ENCODE peak calls at places on chromosomes 1 and 21, in eight cellular contexts. T is left lung, D is upper lobe of right lung, Z is esophagus squamous epithelium, C is astrocyte of the spinal cord, K is HCT116, H is AG09319, S is RWPE1. F is an unnamed sample.

GRCh38 chr1:5811419-5811818 is 180.8 kb downstream of the NPHP4 start:
- DNase-seq in T (peak), D (peak), Z (no peak), C (no peak), K (no peak), H (no peak), S (no peak), F (no peak)

GRCh38 chr1:5986018-5986417 is 6.2 kb downstream of the NPHP4 start:
- DNase-seq in T (peak), D (peak), Z (no peak), C (no peak), K (no peak), H (no peak), S (no peak), F (no peak)

GRCh38 chr1:201346337-201346939 is 31.0 kb downstream of the TNNT2 start:
- DNase-seq in T (no peak), D (peak), Z (no peak), C (peak), K (peak), H (no peak), S (peak), F (no peak)

GRCh38 chr1:155207578-155208405 is at the start of gene THBS3:
- DNase-seq in T (no peak), D (no peak), Z (no peak), C (peak), K (no peak), H (no peak), S (no peak), F (no peak)

GRCh38 chr1:42002220-42002619 is 83.5 kb upstream of the HIVEP3 start:
- DNase-seq in T (no peak), D (no peak), Z (no peak), C (no peak), K (no peak), H (no peak), S (no peak), F (no peak)

GRCh38 chr1:70465911-70466310 is 54.8 kb downstream of the CTH start:
- DNase-seq in T (no peak), D (no peak), Z (no peak), C (no peak), K (no peak), H (no peak), S (no peak), F (no peak)

GRCh38 chr1:33612877-33613487 is 140.5 kb downstream of the ZSCAN20 start:
- DNase-seq in T (no peak), D (no peak), Z (no peak), C (peak), K (peak), H (peak), S (peak), F (no peak)

GRCh38 chr1:169106095-169106920 is at the start of gene ATP1B1:
- DNase-seq in T (peak), D (peak), Z (peak), C (peak), K (peak), H (peak), S (peak), F (no peak)

GRCh38 chr1:36651176-36651910 is 168.6 kb upstream of the CSF3R start:
- DNase-seq in T (no peak), D (no peak), Z (no peak), C (no peak), K (no peak), H (no peak), S (no peak), F (no peak)

GRCh38 chr1:7265771-7266371 is 480.6 kb downstream of the CAMTA1 start:
- DNase-seq in T (no peak), D (no peak), Z (no peak), C (peak), K (peak), H (peak), S (peak), F (no peak)

GRCh38 chr1:201652180-201652579 is 113.3 kb downstream of the NAV1 start:
- DNase-seq in T (no peak), D (no peak), Z (no peak), C (no peak), K (no peak), H (no peak), S (no peak), F (no peak)

GRCh38 chr1:178659789-178660208 is 65.2 kb upstream of the RALGPS2 start:
- DNase-seq in T (no peak), D (no peak), Z (no peak), C (no peak), K (no peak), H (no peak), S (no peak), F (no peak)

GRCh38 chr1:215719569-215719968 is 152.5 kb downstream of the KCTD3 start:
- DNase-seq in T (no peak), D (no peak), Z (no peak), C (no peak), K (no peak), H (no peak), S (peak), F (no peak)

GRCh38 chr1:226384717-226385116 is 23.2 kb downstream of the PARP1 start:
- DNase-seq in T (no peak), D (no peak), Z (no peak), C (no peak), K (no peak), H (no peak), S (no peak), F (no peak)

GRCh38 chr21:23014021-23014420 is 2015.8 kb downstream of the NCAM2 start:
- DNase-seq in T (no peak), D (no peak), Z (no peak), C (no peak), K (no peak), H (no peak), S (no peak), F (no peak)

GRCh38 chr1:98797506-98797905 is 136.0 kb downstream of the SNX7 start:
- DNase-seq in T (no peak), D (no peak), Z (no peak), C (no peak), K (no peak), H (no peak), S (no peak), F (no peak)

GRCh38 chr21:44557491-44558328 is 885 bp downstream of the KRTAP10-3 start:
- DNase-seq in T (peak), D (peak), Z (no peak), C (no peak), K (no peak), H (no peak), S (no peak), F (no peak)

GRCh38 chr1:47351305-47351704 is 17.7 kb downstream of the CMPK1 start:
- DNase-seq in T (no peak), D (no peak), Z (no peak), C (peak), K (no peak), H (no peak), S (no peak), F (no peak)

GRCh38 chr1:30198805-30199403 is 524.5 kb downstream of the MATN1 start:
- DNase-seq in T (no peak), D (no peak), Z (no peak), C (no peak), K (no peak), H (no peak), S (no peak), F (no peak)

GRCh38 chr1:106620521-106620954 is 435.9 kb upstream of the PRMT6 start:
- DNase-seq in T (peak), D (peak), Z (no peak), C (peak), K (no peak), H (peak), S (peak), F (peak)

GRCh38 chr1:32933742-32934322 is 30.8 kb downstream of the RNF19B start:
- DNase-seq in T (no peak), D (no peak), Z (no peak), C (peak), K (no peak), H (no peak), S (peak), F (no peak)

GRCh38 chr1:229165327-229165726 is 105.6 kb upstream of the RAB4A start:
- DNase-seq in T (no peak), D (no peak), Z (no peak), C (no peak), K (no peak), H (no peak), S (no peak), F (no peak)

GRCh38 chr1:87841332-87841731 is 512.7 kb downstream of the LMO4 start:
- DNase-seq in T (no peak), D (no peak), Z (no peak), C (no peak), K (no peak), H (no peak), S (no peak), F (no peak)

DNA sequence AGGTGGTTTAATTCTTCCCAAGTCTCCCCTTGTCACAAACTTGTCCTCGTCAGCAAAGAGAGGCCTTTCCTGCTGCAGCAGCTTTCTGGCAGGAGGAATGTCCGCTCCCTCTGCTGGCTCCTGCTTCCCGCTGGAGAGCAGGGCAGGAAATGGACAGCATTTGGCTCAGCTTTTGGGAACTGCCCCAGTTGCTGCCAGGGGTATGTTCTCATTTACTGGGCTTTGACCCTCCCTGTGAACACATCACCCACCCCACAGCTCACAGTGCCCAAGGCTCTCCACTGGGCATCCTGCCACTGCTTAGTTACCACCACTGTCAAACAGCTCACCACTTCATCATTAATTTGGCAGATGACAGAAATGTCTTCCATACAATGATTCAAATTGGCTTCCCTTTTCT is 75.4 kb downstream of the MRPL37 start:
- DNase-seq in T (peak), D (no peak), Z (no peak), C (peak), K (no peak), H (peak), S (no peak), F (no peak)
- TF ChIP-seq CTCF in T (no peak), D (peak), Z (peak), C (peak), K (no peak), H (peak), S (no peak), F (peak)

GRCh38 chr1:14538335-14538734 is 60.1 kb upstream of the KAZN start:
- DNase-seq in T (no peak), D (no peak), Z (no peak), C (no peak), K (no peak), H (no peak), S (no peak), F (no peak)
- TF ChIP-seq CTCF in T (no peak), D (no peak), Z (no peak), C (peak), K (peak), H (no peak), S (no peak), F (peak)

GRCh38 chr1:224435318-224435763 is 744 bp upstream of the WDR26 start:
- DNase-seq in T (no peak), D (no peak), Z (no peak), C (peak), K (no peak), H (no peak), S (no peak), F (peak)

GRCh38 chr1:224435999-224436398 is 1.4 kb upstream of the WDR26 start:
- DNase-seq in T (no peak), D (no peak), Z (no peak), C (no peak), K (no peak), H (no peak), S (no peak), F (no peak)

GRCh38 chr1:224433671-224434446 is 738 bp downstream of the WDR26 start:
- DNase-seq in T (peak), D (peak), Z (no peak), C (no peak), K (no peak), H (no peak), S (no peak), F (no peak)

GRCh38 chr1:224433041-224433670 is 1.4 kb downstream of the WDR26 start:
- DNase-seq in T (peak), D (no peak), Z (no peak), C (peak), K (no peak), H (no peak), S (no peak), F (no peak)

DNA sequence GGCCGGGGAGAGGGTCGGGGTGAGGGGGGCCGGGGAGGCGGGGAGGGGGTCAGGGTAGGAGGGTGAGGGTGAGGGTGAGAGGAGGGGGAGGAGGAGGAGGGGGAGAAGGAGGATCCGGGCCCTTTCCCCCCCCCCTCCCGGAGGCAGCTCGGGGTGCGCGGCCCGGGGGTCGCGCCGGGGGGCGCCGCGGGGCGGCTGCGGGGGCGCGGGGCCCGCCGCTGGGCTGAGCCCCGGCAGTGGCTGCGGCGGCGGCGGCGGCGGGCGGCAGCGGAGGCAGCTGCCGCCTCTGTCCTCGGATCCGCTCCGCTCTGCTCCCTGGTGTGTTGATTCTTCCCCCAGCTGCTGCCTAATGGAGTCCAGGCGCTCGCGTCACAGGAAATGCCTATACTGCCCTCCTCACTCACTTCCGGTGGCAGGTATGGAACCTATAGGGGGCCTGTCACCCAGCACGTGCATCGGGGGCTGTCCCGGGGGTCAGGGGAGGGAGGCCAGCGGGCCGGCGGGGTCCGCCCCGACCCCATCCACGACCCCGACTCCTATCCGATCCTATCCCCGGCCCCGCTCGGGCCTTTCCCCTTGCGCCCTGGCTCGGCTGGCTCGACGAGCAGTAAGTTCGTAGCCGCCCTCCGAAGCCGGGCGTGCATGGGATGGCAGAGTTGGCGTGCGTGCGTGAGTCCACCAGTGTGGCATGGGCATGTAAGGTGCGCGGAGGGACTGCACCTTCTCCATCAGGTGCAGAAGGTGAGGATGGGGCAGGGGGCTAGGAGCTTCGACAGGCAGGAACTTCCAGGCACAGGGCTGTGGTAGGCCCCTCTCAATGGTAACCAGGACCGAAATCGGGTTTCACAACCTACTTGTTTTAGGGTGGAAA is at the start of gene WDR26:
- DNase-seq in T (peak), D (peak), Z (peak), C (peak), K (peak), H (no peak), S (peak), F (no peak)
- TF ChIP-seq CTCF in T (no peak), D (no peak), Z (no peak), C (peak), K (peak), H (no peak), S (no peak), F (peak)

DNA sequence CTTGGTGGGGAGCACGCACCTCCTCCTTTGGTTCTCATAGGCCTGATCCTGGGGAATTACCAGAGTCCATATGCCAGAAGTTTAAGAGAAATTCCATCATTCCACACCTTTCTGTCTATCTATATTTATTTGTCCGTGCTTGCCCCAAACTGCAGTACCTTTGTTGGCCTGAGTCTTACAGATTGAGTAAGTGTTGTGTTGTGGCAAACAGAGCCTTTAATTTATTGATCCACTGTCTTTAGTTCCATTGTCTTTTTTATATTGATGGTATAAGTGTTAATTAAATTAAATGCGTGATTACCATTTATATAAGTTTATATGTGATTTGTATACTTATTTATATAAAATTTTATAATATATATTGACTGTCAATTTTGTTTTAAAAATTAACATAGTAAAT is 4.9 kb downstream of the SH3BGR start:
- DNase-seq in T (no peak), D (no peak), Z (no peak), C (no peak), K (no peak), H (no peak), S (no peak), F (no peak)
- TF ChIP-seq CTCF in T (no peak), D (no peak), Z (no peak), C (no peak), K (peak), H (no peak), S (no peak), F (no peak)

DNA sequence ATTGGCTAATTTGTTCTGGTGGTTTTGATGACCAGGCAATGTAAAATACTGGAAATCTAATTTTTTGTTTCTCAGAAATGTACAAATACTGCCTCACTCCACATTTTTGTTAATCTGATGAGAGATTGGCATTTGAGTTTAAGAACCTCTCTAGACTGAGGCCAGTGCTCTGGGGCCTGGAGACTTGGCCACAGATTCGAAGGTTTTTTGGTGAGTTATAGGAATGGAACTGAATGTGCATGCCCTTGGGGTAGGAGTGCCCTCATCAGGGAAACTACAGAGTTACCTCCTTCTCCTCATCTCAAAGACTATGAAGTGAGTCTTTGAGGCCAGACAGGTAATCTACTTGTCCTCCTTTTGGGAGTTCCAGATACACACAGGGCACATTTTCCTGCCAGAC is 347.9 kb downstream of the LTN1 start:
- DNase-seq in T (no peak), D (no peak), Z (no peak), C (no peak), K (no peak), H (no peak), S (no peak), F (no peak)
- TF ChIP-seq CTCF in T (no peak), D (no peak), Z (no peak), C (no peak), K (no peak), H (peak), S (no peak), F (no peak)

GRCh38 chr1:209797978-209798639 is 7.8 kb downstream of the IRF6 start:
- DNase-seq in T (no peak), D (no peak), Z (no peak), C (no peak), K (no peak), H (no peak), S (no peak), F (no peak)
- TF ChIP-seq CTCF in T (no peak), D (no peak), Z (no peak), C (no peak), K (peak), H (peak), S (no peak), F (no peak)

DNA sequence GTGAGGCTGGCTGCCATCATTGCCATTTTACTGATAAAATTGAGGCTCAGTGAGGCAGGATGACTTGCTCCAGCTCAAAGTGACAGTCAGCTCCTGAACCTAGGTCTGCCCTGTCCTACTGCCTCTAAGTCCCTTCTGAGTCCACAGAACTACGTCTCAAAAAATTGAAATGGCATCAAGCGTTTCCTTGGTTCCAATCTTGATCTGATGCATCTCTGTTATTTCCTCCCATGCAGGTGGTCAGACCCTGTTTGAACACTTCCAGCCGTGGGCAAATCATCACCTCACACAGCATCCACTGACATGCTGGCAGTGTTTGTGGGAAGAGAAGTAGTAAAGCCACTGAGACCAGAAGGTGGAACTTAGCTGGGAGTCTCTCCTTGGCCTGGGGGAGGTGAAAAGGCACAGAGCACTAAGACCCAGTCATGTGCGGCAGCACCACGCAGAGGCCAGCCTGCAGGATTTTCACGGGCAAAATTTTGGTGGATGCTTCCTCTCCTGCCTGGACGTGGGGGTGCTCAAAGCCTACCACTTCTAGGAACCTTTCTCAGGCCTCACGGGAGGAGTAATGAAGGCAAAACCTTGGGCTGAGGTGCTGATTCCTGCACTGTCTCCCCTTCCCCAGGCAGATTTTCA is 7.8 kb upstream of the CPLANE2 start:
- DNase-seq in T (no peak), D (no peak), Z (no peak), C (no peak), K (no peak), H (no peak), S (no peak), F (no peak)
- TF ChIP-seq CTCF in T (no peak), D (no peak), Z (no peak), C (no peak), K (no peak), H (no peak), S (peak), F (no peak)

GRCh38 chr1:223242971-223243370 is 99.9 kb upstream of the TLR5 start:
- DNase-seq in T (no peak), D (no peak), Z (no peak), C (no peak), K (no peak), H (no peak), S (no peak), F (no peak)

GRCh38 chr1:223245411-223245810 is 102.4 kb upstream of the TLR5 start:
- DNase-seq in T (no peak), D (no peak), Z (no peak), C (no peak), K (no peak), H (no peak), S (no peak), F (no peak)

GRCh38 chr1:223245983-223246382 is 102.9 kb upstream of the TLR5 start:
- DNase-seq in T (no peak), D (no peak), Z (no peak), C (no peak), K (no peak), H (no peak), S (no peak), F (no peak)

GRCh38 chr1:223243441-223244050 is 100.5 kb upstream of the TLR5 start:
- DNase-seq in T (no peak), D (no peak), Z (no peak), C (no peak), K (no peak), H (no peak), S (no peak), F (no peak)

GRCh38 chr1:223244366-223245103 is 101.5 kb upstream of the TLR5 start:
- DNase-seq in T (no peak), D (no peak), Z (no peak), C (peak), K (no peak), H (no peak), S (no peak), F (no peak)
- TF ChIP-seq CTCF in T (no peak), D (peak), Z (no peak), C (peak), K (peak), H (peak), S (no peak), F (peak)

DNA sequence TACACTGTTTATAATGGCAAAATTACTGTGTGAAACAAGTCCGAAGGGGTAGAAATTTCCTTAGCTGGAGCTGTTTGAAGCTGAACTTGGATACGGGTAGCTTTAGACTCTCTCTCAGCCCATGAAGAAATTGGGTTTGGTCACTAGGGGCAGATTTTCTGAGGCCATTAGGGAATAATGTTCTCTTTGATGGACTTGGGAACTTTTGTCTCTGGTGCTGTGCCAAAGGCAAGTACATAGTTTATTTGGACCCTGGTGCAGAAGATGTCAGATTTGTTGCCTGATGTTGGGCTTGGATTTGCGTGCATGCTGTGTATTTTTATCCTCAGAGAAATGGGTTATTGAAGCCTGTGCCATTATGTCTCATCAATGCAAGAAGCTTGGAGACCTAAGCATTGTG is 109.6 kb downstream of the VPS13D start:
- DNase-seq in T (no peak), D (no peak), Z (no peak), C (no peak), K (no peak), H (no peak), S (no peak), F (no peak)
- TF ChIP-seq CTCF in T (no peak), D (no peak), Z (no peak), C (peak), K (peak), H (no peak), S (no peak), F (no peak)